ENCODE peak calls at places on chromosomes 1 and 21, in four cellular contexts. One of them, this sample, is unnamed.

GRCh38 chr1:212774584-212774983 is 17.0 kb downstream of the NSL1 start:
- DNase-seq in gastrocnemius medialis: no peak
- DNase-seq in transverse colon: no peak
- DNase-seq in ovary: no peak
- DNase-seq in this sample: no peak

GRCh38 chr1:41664861-41665640 is 180.6 kb upstream of the EDN2 start:
- DNase-seq in transverse colon: no peak
- DNase-seq in ovary: peak; percentile 36
- DNase-seq in gastrocnemius medialis: peak; percentile 72
- DNase-seq in this sample: no peak

GRCh38 chr1:109040627-109041613 is 982 bp downstream of the WDR47 start:
- DNase-seq in ovary: peak; percentile 18
- DNase-seq in transverse colon: peak; percentile 21
- DNase-seq in gastrocnemius medialis: no peak
- DNase-seq in this sample: no peak

GRCh38 chr1:214902636-214903320 is 179.8 kb upstream of the KCNK2 start:
- DNase-seq in transverse colon: no peak
- DNase-seq in ovary: no peak
- DNase-seq in gastrocnemius medialis: no peak
- DNase-seq in this sample: no peak

GRCh38 chr1:43067856-43068751 is 104.0 kb downstream of the EBNA1BP2 start:
- DNase-seq in gastrocnemius medialis: no peak
- DNase-seq in transverse colon: peak; percentile 23
- DNase-seq in ovary: peak; percentile 28
- DNase-seq in this sample: no peak

GRCh38 chr1:30087465-30087864 is 635.9 kb downstream of the MATN1 start:
- DNase-seq in transverse colon: no peak
- DNase-seq in gastrocnemius medialis: no peak
- DNase-seq in ovary: no peak
- DNase-seq in this sample: no peak

GRCh38 chr1:12549106-12549459 is 68.9 kb downstream of the DHRS3 start:
- DNase-seq in gastrocnemius medialis: peak; percentile 61
- DNase-seq in ovary: peak; percentile 73
- DNase-seq in transverse colon: peak; percentile 38
- DNase-seq in this sample: peak; percentile 64

GRCh38 chr1:163440090-163440489 is 118.3 kb downstream of the NUF2 start:
- DNase-seq in ovary: no peak
- DNase-seq in transverse colon: peak; percentile 13
- DNase-seq in gastrocnemius medialis: no peak
- DNase-seq in this sample: no peak

GRCh38 chr1:203284411-203285208 is 20.7 kb upstream of the BTG2 start:
- DNase-seq in gastrocnemius medialis: peak; percentile 28
- DNase-seq in ovary: no peak
- DNase-seq in transverse colon: no peak
- DNase-seq in this sample: no peak

GRCh38 chr1:209434066-209434465 is 149.4 kb upstream of the CAMK1G start:
- DNase-seq in transverse colon: no peak
- DNase-seq in gastrocnemius medialis: no peak
- DNase-seq in ovary: no peak
- DNase-seq in this sample: no peak

GRCh38 chr1:89130716-89131115 is 4.8 kb upstream of the GBP2 start:
- DNase-seq in gastrocnemius medialis: no peak
- DNase-seq in transverse colon: no peak
- DNase-seq in ovary: no peak
- DNase-seq in this sample: no peak

GRCh38 chr21:16186742-16187141 is 457.0 kb downstream of the USP25 start:
- DNase-seq in transverse colon: no peak
- DNase-seq in gastrocnemius medialis: no peak
- DNase-seq in ovary: no peak
- DNase-seq in this sample: no peak

GRCh38 chr1:201760516-201760915 is 68.4 kb upstream of the IPO9 start:
- DNase-seq in transverse colon: no peak
- DNase-seq in ovary: no peak
- DNase-seq in gastrocnemius medialis: no peak
- DNase-seq in this sample: no peak

GRCh38 chr1:234531181-234532132 is 52.5 kb upstream of the TARBP1 start:
- DNase-seq in gastrocnemius medialis: peak; percentile 74
- DNase-seq in transverse colon: peak; percentile 44
- DNase-seq in ovary: peak; percentile 77
- DNase-seq in this sample: peak; percentile 77

GRCh38 chr1:119275145-119275929 is 93.2 kb upstream of the HAO2 start:
- DNase-seq in transverse colon: peak; percentile 35
- DNase-seq in gastrocnemius medialis: peak; percentile 19
- DNase-seq in ovary: peak; percentile 52
- DNase-seq in this sample: no peak

GRCh38 chr1:197896301-197896700 is 6.1 kb upstream of the C1orf53 start:
- DNase-seq in transverse colon: no peak
- DNase-seq in ovary: no peak
- DNase-seq in gastrocnemius medialis: no peak
- DNase-seq in this sample: no peak

GRCh38 chr1:160205242-160205973 is at the start of gene PEA15:
- DNase-seq in ovary: peak; percentile 84
- DNase-seq in gastrocnemius medialis: peak; percentile 54
- DNase-seq in transverse colon: peak; percentile 83
- DNase-seq in this sample: peak; percentile 91

GRCh38 chr1:59156526-59157196 is 140.2 kb upstream of the FGGY start:
- DNase-seq in gastrocnemius medialis: no peak
- DNase-seq in transverse colon: no peak
- DNase-seq in ovary: no peak
- DNase-seq in this sample: no peak

GRCh38 chr1:77857557-77857956 is 30.9 kb upstream of the NEXN start:
- DNase-seq in ovary: no peak
- DNase-seq in transverse colon: no peak
- DNase-seq in gastrocnemius medialis: no peak
- DNase-seq in this sample: no peak

GRCh38 chr1:165162671-165163241 is 193.8 kb downstream of the LMX1A start:
- DNase-seq in gastrocnemius medialis: peak; percentile 41
- DNase-seq in transverse colon: no peak
- DNase-seq in ovary: no peak
- DNase-seq in this sample: no peak

GRCh38 chr1:11749203-11749689 is 12.7 kb upstream of the C1orf167 start:
- DNase-seq in transverse colon: peak; percentile 47
- DNase-seq in gastrocnemius medialis: no peak
- DNase-seq in ovary: no peak
- DNase-seq in this sample: no peak

GRCh38 chr21:43608225-43608624 is 51.1 kb downstream of the HSF2BP start:
- DNase-seq in ovary: no peak
- DNase-seq in transverse colon: no peak
- DNase-seq in gastrocnemius medialis: no peak
- DNase-seq in this sample: no peak

GRCh38 chr1:115790356-115790755 is 21.8 kb upstream of the CASQ2 start:
- DNase-seq in gastrocnemius medialis: no peak
- DNase-seq in ovary: no peak
- DNase-seq in transverse colon: no peak
- DNase-seq in this sample: no peak

GRCh38 chr1:37561096-37561793 is 4.5 kb downstream of the DNALI1 start:
- DNase-seq in ovary: no peak
- DNase-seq in gastrocnemius medialis: no peak
- DNase-seq in transverse colon: no peak
- DNase-seq in this sample: no peak

GRCh38 chr1:167524651-167525050 is 6.3 kb upstream of the CD247 start:
- DNase-seq in transverse colon: no peak
- DNase-seq in gastrocnemius medialis: no peak
- DNase-seq in ovary: no peak
- DNase-seq in this sample: no peak

GRCh38 chr1:1599030-1599916 is 662 bp downstream of the FNDC10 start:
- DNase-seq in transverse colon: no peak
- DNase-seq in gastrocnemius medialis: no peak
- DNase-seq in ovary: no peak
- DNase-seq in this sample: peak; percentile 29

GRCh38 chr1:155979525-155980343 is 1.4 kb upstream of the ARHGEF2 start:
- DNase-seq in gastrocnemius medialis: peak; percentile 56
- DNase-seq in ovary: no peak
- DNase-seq in transverse colon: peak; percentile 50
- DNase-seq in this sample: peak; percentile 75

GRCh38 chr1:119816407-119816806 is 5.1 kb upstream of the REG4 start:
- DNase-seq in ovary: no peak
- DNase-seq in gastrocnemius medialis: no peak
- DNase-seq in transverse colon: peak; percentile 42
- DNase-seq in this sample: no peak

GRCh38 chr1:184634296-184634695 is 120.4 kb downstream of the EDEM3 start:
- DNase-seq in gastrocnemius medialis: no peak
- DNase-seq in transverse colon: no peak
- DNase-seq in ovary: no peak
- DNase-seq in this sample: no peak

GRCh38 chr1:184629261-184629660 is 125.4 kb downstream of the EDEM3 start:
- DNase-seq in transverse colon: no peak
- DNase-seq in ovary: no peak
- DNase-seq in gastrocnemius medialis: no peak
- DNase-seq in this sample: no peak

GRCh38 chr1:184633785-184634184 is 120.9 kb downstream of the EDEM3 start:
- DNase-seq in gastrocnemius medialis: no peak
- DNase-seq in ovary: no peak
- DNase-seq in transverse colon: no peak
- DNase-seq in this sample: no peak

GRCh38 chr1:184635347-184636155 is 119.1 kb downstream of the EDEM3 start:
- DNase-seq in gastrocnemius medialis: no peak
- DNase-seq in ovary: no peak
- DNase-seq in transverse colon: no peak
- DNase-seq in this sample: no peak

GRCh38 chr1:184632415-184633175 is 122.1 kb downstream of the EDEM3 start:
- DNase-seq in transverse colon: no peak
- DNase-seq in gastrocnemius medialis: peak; percentile 96
- DNase-seq in ovary: no peak
- DNase-seq in this sample: no peak
- TF ChIP-seq POLR2A in transverse colon: no peak
- TF ChIP-seq POLR2A in gastrocnemius medialis: no peak
- TF ChIP-seq POLR2A in ovary: no peak
- TF ChIP-seq POLR2A in this sample: no peak

GRCh38 chr1:34740161-34740875 is 14.5 kb upstream of the GJB5 start:
- DNase-seq in ovary: no peak
- DNase-seq in gastrocnemius medialis: no peak
- DNase-seq in transverse colon: peak; percentile 25
- DNase-seq in this sample: no peak
- H3K27me3 ChIP-seq in ovary: no peaks in the 10 kb centered on the region
- H3K27me3 ChIP-seq in gastrocnemius medialis: no peaks in the 10 kb centered on the region
- H3K27me3 ChIP-seq in transverse colon: no peaks in the 10 kb centered on the region
- H3K27me3 ChIP-seq in this sample: peaks cover 15% of the 10 kb centered on the region

DNA sequence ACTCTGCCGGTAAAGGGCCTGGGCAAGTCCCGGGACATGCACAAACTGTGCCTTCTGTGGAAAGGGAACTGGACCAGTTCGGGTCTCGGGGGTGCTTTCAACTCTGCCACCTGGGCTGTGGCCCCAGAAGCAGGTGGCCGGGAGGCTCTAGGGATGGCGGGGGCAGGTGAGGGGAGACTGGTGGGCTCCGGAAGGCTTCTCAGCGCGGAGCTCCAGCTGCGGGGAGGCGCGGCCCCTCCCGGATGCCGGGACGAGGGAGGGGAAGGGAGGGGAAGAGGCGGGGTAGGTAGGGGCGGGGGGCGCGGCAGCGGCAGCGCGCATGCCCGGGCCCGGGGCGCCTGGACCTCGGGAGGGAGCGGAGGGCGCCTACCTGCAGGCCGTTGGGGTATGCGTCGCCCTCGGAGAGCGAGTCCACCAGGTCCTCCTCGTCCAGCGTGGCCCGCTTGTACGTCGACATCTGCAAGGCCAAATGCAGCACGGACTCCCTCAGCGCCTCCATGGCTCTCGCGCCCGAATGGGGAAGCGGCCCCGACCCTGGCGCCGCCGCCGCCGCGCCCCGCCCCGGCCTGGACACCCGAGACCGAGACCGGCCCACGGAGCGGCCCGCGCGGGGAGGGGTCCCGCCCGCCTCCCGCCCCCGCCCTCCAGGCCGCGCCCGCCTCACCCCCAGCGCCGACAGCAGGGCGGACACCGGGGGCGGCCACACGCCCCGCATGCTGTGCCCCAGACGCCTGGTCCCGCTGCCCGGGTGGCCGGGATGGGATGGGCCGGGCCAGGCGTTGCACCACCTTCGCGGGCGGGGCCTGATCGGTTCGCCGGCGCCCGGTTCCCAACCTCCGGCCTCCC is at the start of gene ECE1:
- DNase-seq in gastrocnemius medialis: no peak
- DNase-seq in transverse colon: peak; percentile 69
- DNase-seq in ovary: no peak
- DNase-seq in this sample: peak; percentile 61
- TF ChIP-seq POLR2A in gastrocnemius medialis: peak; percentile 8
- TF ChIP-seq POLR2A in transverse colon: peak; percentile 19
- TF ChIP-seq POLR2A in ovary: no peak
- TF ChIP-seq POLR2A in this sample: no peak

DNA sequence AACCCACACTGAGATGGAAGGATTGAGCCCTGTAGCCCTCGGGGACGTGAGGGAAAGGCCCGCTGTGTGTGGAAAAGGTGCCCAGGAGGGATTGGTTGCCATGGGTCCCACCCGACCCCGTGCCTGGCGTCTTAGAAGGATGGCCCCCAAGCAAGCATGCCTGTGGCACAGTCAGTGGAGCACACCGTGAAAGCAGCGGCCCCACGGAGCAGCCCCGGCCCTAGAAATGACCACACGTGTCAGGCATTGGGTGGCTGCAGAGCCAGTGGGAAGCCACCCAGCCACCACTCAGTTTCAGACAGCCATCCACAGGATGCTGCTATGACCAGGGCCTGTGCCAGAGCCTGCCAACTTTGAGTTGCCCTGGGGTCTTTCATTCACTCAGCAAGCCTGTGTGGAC is 13.3 kb upstream of the EPHA8 start:
- DNase-seq in transverse colon: no peak
- DNase-seq in gastrocnemius medialis: no peak
- DNase-seq in ovary: no peak
- DNase-seq in this sample: no peak
- H3K27me3 ChIP-seq in transverse colon: peaks cover 32% of the 10 kb centered on the region
- H3K27me3 ChIP-seq in gastrocnemius medialis: peaks cover 29% of the 10 kb centered on the region
- H3K27me3 ChIP-seq in ovary: no peaks in the 10 kb centered on the region
- H3K27me3 ChIP-seq in this sample: peaks cover 56% of the 10 kb centered on the region